ENCODE peak calls at places on chromosome 20, in four cellular contexts. One of them, this sample, is unnamed.

GRCh38 chr20:11907621-11908020 is 10.1 kb upstream of the BTBD3 start:
- DNase-seq in amygdala: no peak
- DNase-seq in fibroblast of the aortic adventitia: no peak
- DNase-seq in nephron progenitor cell: no peak
- DNase-seq in this sample: no peak

GRCh38 chr20:52461602-52462001 is 270.0 kb upstream of the ZFP64 start:
- DNase-seq in amygdala: no peak
- DNase-seq in nephron progenitor cell: no peak
- DNase-seq in fibroblast of the aortic adventitia: no peak
- DNase-seq in this sample: no peak

GRCh38 chr20:8547035-8547649 is 415.1 kb downstream of the PLCB1 start:
- DNase-seq in amygdala: no peak
- DNase-seq in fibroblast of the aortic adventitia: peak; percentile 48
- DNase-seq in nephron progenitor cell: no peak
- DNase-seq in this sample: no peak

GRCh38 chr20:24446811-24447210 is 22.6 kb upstream of the SYNDIG1 start:
- DNase-seq in fibroblast of the aortic adventitia: no peak
- DNase-seq in amygdala: no peak
- DNase-seq in nephron progenitor cell: no peak
- DNase-seq in this sample: no peak

GRCh38 chr20:768426-768978 is at the start of gene SLC52A3:
- DNase-seq in amygdala: no peak
- DNase-seq in fibroblast of the aortic adventitia: no peak
- DNase-seq in nephron progenitor cell: peak; percentile 39
- DNase-seq in this sample: no peak

GRCh38 chr20:48634641-48635040 is 193.2 kb downstream of the PREX1 start:
- DNase-seq in nephron progenitor cell: no peak
- DNase-seq in amygdala: no peak
- DNase-seq in fibroblast of the aortic adventitia: no peak
- DNase-seq in this sample: no peak

GRCh38 chr20:53840462-53841000 is 229.9 kb downstream of the BCAS1 start:
- DNase-seq in nephron progenitor cell: no peak
- DNase-seq in amygdala: no peak
- DNase-seq in fibroblast of the aortic adventitia: no peak
- DNase-seq in this sample: no peak

GRCh38 chr20:7911586-7912330 is 28.5 kb downstream of the HAO1 start:
- DNase-seq in amygdala: no peak
- DNase-seq in nephron progenitor cell: no peak
- DNase-seq in fibroblast of the aortic adventitia: no peak
- DNase-seq in this sample: no peak

GRCh38 chr20:10579942-10580341 is 93.9 kb downstream of the JAG1 start:
- DNase-seq in nephron progenitor cell: no peak
- DNase-seq in amygdala: no peak
- DNase-seq in fibroblast of the aortic adventitia: no peak
- DNase-seq in this sample: no peak

GRCh38 chr20:48604936-48605335 is 222.9 kb downstream of the PREX1 start:
- DNase-seq in nephron progenitor cell: no peak
- DNase-seq in fibroblast of the aortic adventitia: no peak
- DNase-seq in amygdala: no peak
- DNase-seq in this sample: no peak

GRCh38 chr20:49608752-49609670 is 41.1 kb upstream of the PTGIS start:
- DNase-seq in amygdala: no peak
- DNase-seq in fibroblast of the aortic adventitia: peak; percentile 59
- DNase-seq in nephron progenitor cell: peak; percentile 80
- DNase-seq in this sample: peak; percentile 7

GRCh38 chr20:61730631-61731362 is 334.9 kb downstream of the TAF4 start:
- DNase-seq in amygdala: no peak
- DNase-seq in nephron progenitor cell: no peak
- DNase-seq in fibroblast of the aortic adventitia: no peak
- DNase-seq in this sample: no peak

GRCh38 chr20:51641866-51642265 is 99.3 kb upstream of the NFATC2 start:
- DNase-seq in amygdala: no peak
- DNase-seq in nephron progenitor cell: no peak
- DNase-seq in fibroblast of the aortic adventitia: no peak
- DNase-seq in this sample: no peak

GRCh38 chr20:3461911-3462677 is 8.7 kb upstream of the ATRN start:
- DNase-seq in nephron progenitor cell: no peak
- DNase-seq in fibroblast of the aortic adventitia: no peak
- DNase-seq in amygdala: no peak
- DNase-seq in this sample: no peak

This sample was measured in C1 segment of cervical spinal cord.